ENCODE peak calls at places on chromosomes 5 and 9, in eight cellular contexts. I is A172; W is activated CD8-positive, alpha-beta T cell treated with anti-CD3 and anti-CD28 coated beads for 36 hours; H is neuronal stem cell; T is left ventricle myocardium inferior; L is RWPE2; D is AML-193; V is HCEC 1CT. A is an unnamed sample.

GRCh38 chr5:112757468-112758208 is 20.0 kb downstream of the APC start:
- DNase-seq in H (peak), D (peak), W (no peak), L (no peak), T (no peak), V (peak), I (peak), A (peak)

GRCh38 chr9:34686231-34686630 is 4.8 kb downstream of the CCL19 start:
- DNase-seq in H (no peak), I (no peak), V (no peak), W (no peak), T (peak), D (no peak), L (no peak), A (no peak)

GRCh38 chr9:70747335-70747734 is 332.9 kb upstream of the KLF9 start:
- DNase-seq in W (no peak), H (no peak), I (no peak), T (no peak), L (no peak), V (peak), D (no peak), A (no peak)

GRCh38 chr9:112031400-112031799 is 134.8 kb downstream of the UGCG start:
- DNase-seq in D (no peak), T (no peak), I (no peak), H (no peak), L (no peak), W (no peak), V (no peak), A (no peak)

GRCh38 chr5:143833179-143833578 is 21.2 kb downstream of the HMHB1 start:
- DNase-seq in T (no peak), H (no peak), W (no peak), I (no peak), L (no peak), V (no peak), D (no peak), A (no peak)

GRCh38 chr5:10987881-10988504 is 227.0 kb upstream of the DAP start:
- DNase-seq in H (peak), D (peak), T (peak), W (peak), V (no peak), I (no peak), L (no peak), A (peak)

GRCh38 chr5:177089825-177090641 is 3.3 kb downstream of the FGFR4 start:
- DNase-seq in T (no peak), L (no peak), I (no peak), H (no peak), D (no peak), W (no peak), V (no peak), A (no peak)

GRCh38 chr9:86096382-86096781 is 3.0 kb downstream of the GOLM1 start:
- DNase-seq in H (no peak), I (no peak), D (no peak), W (no peak), V (peak), L (no peak), T (no peak), A (no peak)

GRCh38 chr5:150763023-150763793 is 4.4 kb upstream of the DCTN4 start:
- DNase-seq in V (peak), L (peak), I (peak), W (no peak), H (no peak), D (peak), T (peak), A (no peak)

GRCh38 chr9:133700861-133701320 is 37.3 kb downstream of the SARDH start:
- DNase-seq in H (no peak), L (no peak), I (no peak), D (no peak), V (no peak), T (no peak), W (no peak), A (no peak)

GRCh38 chr5:8184455-8185063 is 315.6 kb downstream of the MTRR start:
- DNase-seq in L (no peak), V (no peak), H (peak), D (no peak), I (peak), W (peak), T (no peak), A (peak)

GRCh38 chr5:137833463-137833862 is 34.2 kb upstream of the MYOT start:
- DNase-seq in W (no peak), T (no peak), L (peak), V (peak), H (no peak), D (no peak), I (peak), A (no peak)

GRCh38 chr5:126070481-126070880 is 352.7 kb upstream of the GRAMD2B start:
- DNase-seq in L (no peak), T (no peak), W (no peak), D (no peak), I (peak), H (no peak), V (no peak), A (no peak)

GRCh38 chr9:127976498-127976897 is 4.3 kb downstream of the EEIG1 start:
- DNase-seq in L (no peak), D (no peak), W (no peak), I (no peak), T (no peak), H (no peak), V (no peak), A (no peak)

GRCh38 chr9:32940740-32941139 is 60.7 kb downstream of the APTX start:
- DNase-seq in V (peak), W (no peak), L (no peak), T (no peak), H (no peak), D (no peak), I (no peak), A (no peak)

GRCh38 chr5:98163796-98164493 is 609.5 kb upstream of the RGMB start:
- DNase-seq in V (no peak), T (no peak), D (no peak), H (no peak), W (no peak), I (no peak), L (no peak), A (no peak)

GRCh38 chr5:138077064-138077696 is 6.7 kb upstream of the WNT8A start:
- DNase-seq in D (peak), L (no peak), V (peak), I (peak), W (peak), T (peak), H (peak), A (peak)

GRCh38 chr9:114112778-114113585 is 13.9 kb upstream of the KIF12 start:
- DNase-seq in D (no peak), W (no peak), H (no peak), V (peak), L (no peak), I (peak), T (peak), A (no peak)

GRCh38 chr9:99445377-99445891 is 223.4 kb downstream of the SEC61B start:
- DNase-seq in D (no peak), V (peak), I (peak), T (peak), W (no peak), L (peak), H (no peak), A (no peak)

GRCh38 chr9:113164536-113165300 is 13.9 kb downstream of the SLC31A2 start:
- DNase-seq in D (no peak), H (no peak), L (no peak), T (peak), W (no peak), V (no peak), I (peak), A (no peak)

GRCh38 chr5:129904667-129905466 is 602 bp downstream of the CHSY3 start:
- DNase-seq in T (peak), D (no peak), I (no peak), W (no peak), V (peak), L (peak), H (peak), A (peak)

GRCh38 chr5:139725073-139725830 is 70.4 kb upstream of the PSD2 start:
- DNase-seq in I (peak), T (no peak), H (no peak), W (no peak), D (no peak), L (no peak), V (peak), A (no peak)

GRCh38 chr5:136420168-136420916 is 55.0 kb upstream of the TRPC7 start:
- DNase-seq in H (no peak), I (no peak), W (no peak), V (no peak), T (no peak), L (no peak), D (no peak), A (no peak)

GRCh38 chr5:14721990-14722656 is 57.6 kb downstream of the OTULIN start:
- DNase-seq in V (peak), H (no peak), W (no peak), D (no peak), I (no peak), L (no peak), T (no peak), A (no peak)

GRCh38 chr5:9627541-9627940 is 2.6 kb downstream of the TAS2R1 start:
- DNase-seq in I (no peak), V (no peak), W (no peak), L (no peak), D (no peak), H (no peak), T (no peak), A (no peak)

GRCh38 chr5:83741571-83741970 is 20.9 kb upstream of the HAPLN1 start:
- DNase-seq in W (no peak), T (no peak), I (no peak), L (no peak), V (no peak), D (no peak), H (no peak), A (no peak)

GRCh38 chr5:140966293-140967225 is at the start of gene PCDHAC2:
- DNase-seq in T (peak), V (no peak), I (peak), W (no peak), D (no peak), H (peak), L (peak), A (peak)

GRCh38 chr5:109643951-109644350 is 45.8 kb upstream of the MAN2A1 start:
- DNase-seq in W (no peak), L (no peak), I (no peak), T (no peak), H (no peak), V (no peak), D (no peak), A (no peak)

GRCh38 chr9:121308765-121309164 is 40.8 kb downstream of the GSN start:
- DNase-seq in D (no peak), T (no peak), I (no peak), L (peak), W (no peak), H (no peak), V (no peak), A (no peak)

GRCh38 chr9:79196606-79197005 is 375.2 kb upstream of the TLE4 start:
- DNase-seq in I (no peak), W (no peak), H (no peak), T (no peak), V (peak), L (no peak), D (no peak), A (no peak)

GRCh38 chr9:128118472-128118857 is 9.1 kb downstream of the PTGES2 start:
- DNase-seq in L (no peak), T (no peak), V (no peak), H (no peak), I (no peak), W (no peak), D (no peak), A (no peak)

GRCh38 chr5:91277840-91278239 is 105.3 kb downstream of the ARRDC3 start:
- DNase-seq in H (no peak), D (no peak), L (no peak), W (no peak), T (no peak), I (no peak), V (no peak), A (no peak)

GRCh38 chr5:150653145-150653761 is 7.8 kb upstream of the MYOZ3 start:
- DNase-seq in H (no peak), L (no peak), I (no peak), T (no peak), V (peak), D (no peak), W (no peak), A (no peak)